ENCODE peak calls at places on chromosomes 13 and 19, in nine cellular contexts. Z is cardiac muscle cell, S is tibial artery, B is lung, Q is SK-N-SH, H is mesothelial cell of epicardium, M is AG09309, O is hepatocyte, K is lower lobe of right lung. Y is an unnamed sample.

GRCh38 chr13:98571955-98572662 is 4.8 kb downstream of the STK24 start:
- DNase-seq in Z (no peak), S (no peak), B (no peak), Q (peak), H (no peak), M (peak), O (peak), K (no peak), Y (peak)

GRCh38 chr19:54461201-54462071 is 2.1 kb downstream of the LENG9 start:
- DNase-seq in Z (peak), S (peak), B (no peak), Q (no peak), H (no peak), M (no peak), O (no peak), K (no peak), Y (no peak)

GRCh38 chr19:45577111-45577905 is 7.3 kb downstream of the OPA3 start:
- DNase-seq in Z (peak), S (no peak), B (no peak), Q (no peak), H (no peak), M (peak), O (peak), K (no peak), Y (peak)

GRCh38 chr19:4584670-4585460 is 25.4 kb upstream of the SEMA6B start:
- DNase-seq in Z (peak), S (no peak), B (no peak), Q (peak), H (no peak), M (no peak), O (no peak), K (no peak), Y (no peak)

GRCh38 chr13:43270043-43270830 is 246.9 kb downstream of the DNAJC15 start:
- DNase-seq in Z (peak), S (no peak), B (no peak), Q (no peak), H (no peak), M (no peak), O (no peak), K (no peak), Y (no peak)

GRCh38 chr19:7868671-7869452 is 5.3 kb downstream of the PRR36 start:
- DNase-seq in Z (peak), S (peak), B (peak), Q (peak), H (peak), M (no peak), O (peak), K (peak), Y (no peak)

GRCh38 chr13:113854238-113855011 is 9.5 kb downstream of the GAS6 start:
- DNase-seq in Z (peak), S (peak), B (no peak), Q (no peak), H (peak), M (no peak), O (no peak), K (peak), Y (no peak)

GRCh38 chr19:16377521-16377920 is 52.9 kb downstream of the KLF2 start:
- DNase-seq in Z (no peak), S (no peak), B (no peak), Q (no peak), H (no peak), M (no peak), O (no peak), K (no peak), Y (no peak)

GRCh38 chr13:30818323-30818960 is 83.1 kb downstream of the ALOX5AP start:
- DNase-seq in Z (peak), S (peak), B (peak), Q (no peak), H (no peak), M (peak), O (peak), K (no peak), Y (no peak)

GRCh38 chr19:47475460-47475859 is 3.8 kb upstream of the SLC8A2 start:
- DNase-seq in Z (peak), S (no peak), B (no peak), Q (no peak), H (no peak), M (no peak), O (no peak), K (peak), Y (no peak)

GRCh38 chr13:99778500-99778899 is 193.1 kb downstream of the ZIC5 start:
- DNase-seq in Z (no peak), S (no peak), B (no peak), Q (no peak), H (no peak), M (no peak), O (no peak), K (no peak), Y (no peak)

GRCh38 chr13:31045621-31046081 is 113.2 kb downstream of the TEX26 start:
- DNase-seq in Z (peak), S (peak), B (peak), Q (no peak), H (no peak), M (peak), O (peak), K (peak), Y (peak)

GRCh38 chr13:112056739-112057433 is 10.1 kb upstream of the SOX1 start:
- DNase-seq in Z (no peak), S (no peak), B (no peak), Q (peak), H (no peak), M (no peak), O (no peak), K (no peak), Y (no peak)

GRCh38 chr13:42333613-42334328 is 61.8 kb downstream of the AKAP11 start:
- DNase-seq in Z (peak), S (no peak), B (no peak), Q (no peak), H (no peak), M (no peak), O (peak), K (no peak), Y (no peak)

GRCh38 chr19:45800009-45800553 is 7.4 kb upstream of the DMWD start:
- DNase-seq in Z (peak), S (no peak), B (no peak), Q (no peak), H (no peak), M (no peak), O (no peak), K (no peak), Y (no peak)

GRCh38 chr13:31970237-31970930 is 61.2 kb upstream of the FRY start:
- DNase-seq in Z (peak), S (no peak), B (no peak), Q (no peak), H (no peak), M (peak), O (no peak), K (no peak), Y (no peak)

GRCh38 chr19:850979-851335 is 1.1 kb upstream of the ELANE start:
- DNase-seq in Z (no peak), S (no peak), B (no peak), Q (no peak), H (no peak), M (no peak), O (no peak), K (no peak), Y (no peak)

GRCh38 chr19:47111081-47111589 is 2.4 kb downstream of the ZC3H4 start:
- DNase-seq in Z (no peak), S (no peak), B (peak), Q (peak), H (no peak), M (no peak), O (no peak), K (peak), Y (no peak)

GRCh38 chr13:99971576-99972189 is at the start of gene ZIC5:
- DNase-seq in Z (no peak), S (no peak), B (no peak), Q (peak), H (no peak), M (no peak), O (no peak), K (no peak), Y (no peak)

GRCh38 chr19:48170817-48171347 is 402 bp downstream of the ZSWIM9 start:
- DNase-seq in Z (no peak), S (no peak), B (no peak), Q (peak), H (no peak), M (no peak), O (no peak), K (no peak), Y (no peak)

GRCh38 chr19:58385313-58386165 is 1.5 kb upstream of the RPS5 start:
- DNase-seq in Z (no peak), S (no peak), B (no peak), Q (no peak), H (no peak), M (no peak), O (no peak), K (peak), Y (no peak)

GRCh38 chr13:38577048-38577447 is 109.8 kb upstream of the FREM2 start:
- DNase-seq in Z (peak), S (no peak), B (no peak), Q (no peak), H (no peak), M (no peak), O (peak), K (no peak), Y (no peak)

DNA sequence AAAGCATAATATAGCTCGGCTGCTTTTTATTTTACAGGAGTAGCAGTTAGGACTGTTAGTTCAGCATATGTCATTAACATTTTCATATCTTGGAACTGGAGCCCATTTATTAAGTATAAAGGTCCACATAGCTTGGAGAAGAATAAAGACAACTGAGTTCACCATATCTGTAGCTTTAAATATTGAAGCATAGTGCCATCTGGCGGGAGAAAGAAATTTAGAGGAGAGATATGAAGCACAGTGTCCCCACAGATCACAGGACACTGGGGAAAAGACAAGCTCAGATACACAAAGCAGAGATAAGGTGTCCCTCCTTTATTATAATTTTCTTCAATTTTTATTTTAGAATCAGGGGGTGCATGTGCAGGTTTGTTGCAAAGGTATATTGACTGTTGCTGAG is 104.7 kb upstream of the FREM2 start:
- DNase-seq in Z (peak), S (no peak), B (no peak), Q (peak), H (no peak), M (no peak), O (peak), K (no peak), Y (no peak)
- TF ChIP-seq CTCF in Z (peak), S (no peak), B (no peak), Q (peak), H (peak), M (peak), O (peak), K (peak), Y (peak)

GRCh38 chr19:43759515-43759914 is 4.8 kb upstream of the SMG9 start:
- DNase-seq in Z (peak), S (no peak), B (no peak), Q (no peak), H (no peak), M (no peak), O (no peak), K (no peak), Y (no peak)
- TF ChIP-seq CTCF in Z (peak), S (no peak), B (no peak), Q (peak), H (no peak), M (peak), O (no peak), K (no peak), Y (peak)

GRCh38 chr13:108733141-108733540 is 103.7 kb downstream of the MYO16 start:
- DNase-seq in Z (no peak), S (no peak), B (no peak), Q (no peak), H (no peak), M (no peak), O (no peak), K (no peak), Y (no peak)

GRCh38 chr13:108728370-108728769 is 99.0 kb downstream of the MYO16 start:
- DNase-seq in Z (no peak), S (no peak), B (no peak), Q (no peak), H (no peak), M (no peak), O (no peak), K (no peak), Y (no peak)
- TF ChIP-seq CTCF in Z (no peak), S (no peak), B (no peak), Q (no peak), H (no peak), M (no peak), O (no peak), K (no peak), Y (no peak)

GRCh38 chr13:27622102-27622820 is 569 bp downstream of the POLR1D start:
- DNase-seq in Z (no peak), S (no peak), B (no peak), Q (peak), H (no peak), M (no peak), O (peak), K (no peak), Y (no peak)
- TF ChIP-seq CTCF in Z (peak), S (peak), B (no peak), Q (peak), H (no peak), M (peak), O (peak), K (no peak), Y (peak)

GRCh38 chr13:97306646-97307045 is 84.5 kb downstream of the MBNL2 start:
- DNase-seq in Z (peak), S (no peak), B (no peak), Q (no peak), H (no peak), M (no peak), O (peak), K (no peak), Y (no peak)

GRCh38 chr13:97307882-97308624 is 85.9 kb downstream of the MBNL2 start:
- DNase-seq in Z (peak), S (no peak), B (no peak), Q (peak), H (no peak), M (no peak), O (no peak), K (no peak), Y (no peak)

GRCh38 chr13:97307096-97307495 is 85.0 kb downstream of the MBNL2 start:
- DNase-seq in Z (no peak), S (no peak), B (no peak), Q (no peak), H (no peak), M (no peak), O (no peak), K (no peak), Y (no peak)

GRCh38 chr13:97308735-97309429 is 86.7 kb downstream of the MBNL2 start:
- DNase-seq in Z (no peak), S (no peak), B (no peak), Q (no peak), H (no peak), M (no peak), O (no peak), K (no peak), Y (no peak)

DNA sequence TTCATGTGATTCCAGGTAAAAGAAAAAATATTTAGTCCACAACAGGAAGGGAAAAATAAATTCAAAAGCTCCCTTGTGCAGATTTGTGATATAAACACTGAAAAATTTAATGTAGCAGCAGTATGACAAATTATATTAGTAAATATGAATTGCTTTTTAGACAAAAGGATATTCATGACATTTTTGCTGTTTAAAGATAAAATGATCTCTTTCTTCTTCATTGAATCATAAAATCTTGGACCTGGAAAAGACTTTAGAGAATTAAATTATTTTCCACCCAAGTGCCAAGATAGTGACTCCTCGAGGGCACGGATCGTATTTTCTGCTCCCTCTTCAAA is 85.4 kb downstream of the MBNL2 start:
- DNase-seq in Z (no peak), S (no peak), B (no peak), Q (no peak), H (no peak), M (no peak), O (no peak), K (no peak), Y (no peak)
- TF ChIP-seq CTCF in Z (no peak), S (no peak), B (no peak), Q (peak), H (no peak), M (no peak), O (no peak), K (no peak), Y (no peak)